ENCODE peak calls at places on chromosomes 16 and 17, in nine cellular contexts. Y, C, L, V, I, K, J, P and A are unnamed samples.

GRCh38 chr16:4976079-4976478 is 17.9 kb downstream of the SEC14L5 start:
- DNase-seq in Y (no peak), C (no peak), L (no peak), V (no peak), I (no peak), K (no peak), J (no peak), P (no peak), A (no peak)

GRCh38 chr17:15409721-15410247 is 57.6 kb downstream of the CDRT4 start:
- DNase-seq in Y (peak), C (peak), L (peak), V (no peak), I (no peak), K (no peak), J (no peak), P (no peak), A (no peak)

GRCh38 chr17:61208301-61209098 is 191.1 kb upstream of the TBX2 start:
- DNase-seq in Y (no peak), C (no peak), L (no peak), V (no peak), I (no peak), K (no peak), J (no peak), P (no peak), A (no peak)

GRCh38 chr17:57091186-57091618 is 6.2 kb downstream of the AKAP1 start:
- DNase-seq in Y (peak), C (no peak), L (peak), V (no peak), I (no peak), K (peak), J (no peak), P (no peak), A (no peak)

GRCh38 chr17:57944796-57945362 is 10.3 kb downstream of the CUEDC1 start:
- DNase-seq in Y (no peak), C (no peak), L (no peak), V (no peak), I (no peak), K (no peak), J (no peak), P (no peak), A (no peak)

GRCh38 chr17:42698736-42699414 is 16.5 kb downstream of the CNTNAP1 start:
- DNase-seq in Y (peak), C (no peak), L (no peak), V (no peak), I (no peak), K (no peak), J (no peak), P (no peak), A (no peak)

GRCh38 chr16:67384778-67385510 is 8.4 kb downstream of the TPPP3 start:
- DNase-seq in Y (no peak), C (no peak), L (no peak), V (no peak), I (no peak), K (no peak), J (no peak), P (no peak), A (no peak)

GRCh38 chr17:18963126-18964017 is 11.4 kb downstream of the SLC5A10 start:
- DNase-seq in Y (no peak), C (no peak), L (no peak), V (peak), I (no peak), K (no peak), J (no peak), P (no peak), A (no peak)

GRCh38 chr17:65155622-65156021 is 18.5 kb downstream of the RGS9 start:
- DNase-seq in Y (no peak), C (no peak), L (no peak), V (no peak), I (no peak), K (no peak), J (no peak), P (no peak), A (no peak)
- H3K27ac ChIP-seq in Y (no peak), C (no peak), L (no peak), V (no peak), I (no peak), K (no peak), J (no peak), P (no peak), A (no peak)

GRCh38 chr16:78184554-78185183 is 85.2 kb downstream of the WWOX start:
- DNase-seq in Y (no peak), C (no peak), L (no peak), V (no peak), I (no peak), K (no peak), J (no peak), P (no peak), A (no peak)
- H3K27ac ChIP-seq in Y (no peak), C (no peak), L (no peak), V (no peak), I (no peak), K (peak), J (no peak), P (no peak), A (no peak)

DNA sequence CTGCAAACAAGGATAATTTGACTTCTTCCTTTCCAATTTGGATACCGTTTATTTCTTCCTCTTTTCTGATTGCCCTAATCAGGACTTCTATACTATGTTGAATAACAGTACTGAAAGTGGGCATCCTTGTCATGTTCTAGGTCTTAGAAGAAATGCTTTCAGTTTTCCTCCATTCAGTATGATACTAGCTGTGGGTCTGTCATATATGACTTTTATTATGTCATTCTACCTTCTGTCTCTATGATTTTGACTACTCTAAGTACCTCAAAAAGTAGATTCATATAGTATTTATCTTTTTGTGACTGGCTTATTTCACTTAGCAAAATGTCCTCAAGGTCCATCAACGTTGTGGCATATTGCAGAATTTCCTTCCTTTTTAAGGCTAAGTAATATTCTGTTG is 111.5 kb upstream of the RBBP6 start:
- DNase-seq in Y (no peak), C (no peak), L (no peak), V (no peak), I (no peak), K (no peak), J (no peak), P (no peak), A (no peak)
- H3K27ac ChIP-seq in Y (no peak), C (no peak), L (no peak), V (no peak), I (no peak), K (no peak), J (no peak), P (no peak), A (no peak)

GRCh38 chr17:4234406-4234805 is 29.4 kb downstream of the ANKFY1 start:
- DNase-seq in Y (no peak), C (no peak), L (no peak), V (no peak), I (no peak), K (no peak), J (no peak), P (no peak), A (no peak)

GRCh38 chr17:4235372-4236279 is 28.2 kb downstream of the ANKFY1 start:
- DNase-seq in Y (no peak), C (no peak), L (no peak), V (no peak), I (no peak), K (no peak), J (no peak), P (no peak), A (no peak)

GRCh38 chr17:4233668-4234258 is 30.0 kb downstream of the ANKFY1 start:
- DNase-seq in Y (no peak), C (no peak), L (no peak), V (no peak), I (no peak), K (no peak), J (no peak), P (no peak), A (no peak)

GRCh38 chr17:4232168-4232813 is 31.5 kb downstream of the ANKFY1 start:
- DNase-seq in Y (no peak), C (no peak), L (no peak), V (no peak), I (no peak), K (no peak), J (no peak), P (no peak), A (no peak)

DNA sequence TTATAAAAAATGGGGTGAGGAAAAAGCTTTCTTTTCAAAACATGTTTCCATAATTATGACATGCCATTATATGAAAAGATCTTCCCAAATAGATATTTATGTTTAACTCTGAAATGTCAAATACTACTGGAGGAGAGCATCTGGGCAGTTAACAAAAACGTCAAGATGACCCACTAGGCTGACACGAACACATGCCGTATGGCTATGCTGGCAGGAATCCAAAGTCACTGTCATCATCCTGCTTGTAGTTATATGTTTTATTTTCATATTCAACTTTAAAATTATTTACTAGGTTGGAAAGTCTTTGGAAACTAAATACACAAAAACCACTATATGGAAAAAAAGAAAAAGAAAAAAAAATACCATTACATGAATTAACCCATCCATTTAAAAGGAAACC is 27.3 kb downstream of the ANKFY1 start:
- DNase-seq in Y (no peak), C (no peak), L (no peak), V (no peak), I (no peak), K (no peak), J (no peak), P (no peak), A (no peak)
- H3K27ac ChIP-seq in Y (peak), C (no peak), L (no peak), V (no peak), I (no peak), K (no peak), J (peak), P (no peak), A (no peak)

GRCh38 chr17:78154903-78155811 is 9.0 kb downstream of the C17orf99 start:
- DNase-seq in Y (no peak), C (no peak), L (no peak), V (no peak), I (no peak), K (no peak), J (no peak), P (no peak), A (no peak)

GRCh38 chr17:78163881-78164747 is 4.3 kb upstream of the SYNGR2 start:
- DNase-seq in Y (no peak), C (no peak), L (no peak), V (no peak), I (no peak), K (no peak), J (no peak), P (no peak), A (no peak)

GRCh38 chr17:78164748-78165607 is 3.4 kb upstream of the SYNGR2 start:
- DNase-seq in Y (no peak), C (no peak), L (no peak), V (no peak), I (no peak), K (no peak), J (no peak), P (no peak), A (no peak)

DNA sequence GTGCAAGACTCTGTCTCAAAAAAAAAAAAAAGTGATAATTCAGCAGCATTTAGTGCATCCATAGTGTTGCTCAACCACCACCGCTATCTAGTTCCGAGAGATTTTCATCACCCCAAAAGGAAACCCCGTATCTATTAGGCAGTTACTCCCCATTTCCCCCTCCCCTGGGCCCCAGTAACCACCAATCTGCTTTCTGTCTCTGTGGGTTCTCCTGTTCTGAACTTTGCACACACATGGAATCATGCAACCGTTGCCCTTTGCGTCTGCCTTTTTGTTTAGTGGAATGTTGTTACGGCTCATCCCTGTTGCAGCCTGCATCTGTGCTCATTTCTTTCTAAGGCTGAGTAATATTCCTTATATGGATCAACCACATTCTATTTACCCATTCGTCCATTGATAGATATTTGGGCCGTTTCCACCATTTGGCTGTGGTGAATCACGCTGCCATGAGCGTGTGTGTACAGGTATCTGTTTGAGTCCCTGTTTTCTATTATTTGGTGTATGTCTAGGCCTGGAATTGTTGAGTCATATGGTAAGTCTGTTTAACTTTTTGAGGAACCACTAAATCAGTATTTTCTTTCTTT is 8.7 kb upstream of the SYNGR2 start:
- DNase-seq in Y (no peak), C (peak), L (no peak), V (no peak), I (no peak), K (no peak), J (no peak), P (no peak), A (peak)
- H3K27ac ChIP-seq in Y (no peak), C (no peak), L (no peak), V (no peak), I (no peak), K (no peak), J (peak), P (no peak), A (peak)

DNA sequence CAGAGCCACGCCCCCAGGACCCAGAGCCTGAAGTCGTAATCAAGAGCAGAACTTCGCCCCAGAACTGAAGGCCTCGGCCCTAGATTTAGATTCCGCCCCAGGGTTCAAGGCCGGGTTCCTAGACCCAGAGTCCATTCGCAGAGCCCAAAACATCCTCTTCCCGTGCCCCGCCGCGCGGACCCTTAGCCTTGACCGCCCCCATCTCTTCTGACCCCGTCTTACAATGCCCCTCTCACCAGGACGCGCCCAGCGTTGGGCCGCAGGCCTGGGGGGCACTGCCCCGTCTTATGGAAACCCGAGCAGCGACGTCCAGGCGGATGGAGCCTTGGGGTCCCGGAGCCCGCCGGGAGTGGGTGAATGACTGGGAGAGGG is 5.0 kb downstream of the CD19 start:
- DNase-seq in Y (no peak), C (no peak), L (no peak), V (peak), I (no peak), K (no peak), J (no peak), P (no peak), A (no peak)
- H3K27ac ChIP-seq in Y (no peak), C (no peak), L (no peak), V (no peak), I (no peak), K (no peak), J (no peak), P (no peak), A (no peak)

DNA sequence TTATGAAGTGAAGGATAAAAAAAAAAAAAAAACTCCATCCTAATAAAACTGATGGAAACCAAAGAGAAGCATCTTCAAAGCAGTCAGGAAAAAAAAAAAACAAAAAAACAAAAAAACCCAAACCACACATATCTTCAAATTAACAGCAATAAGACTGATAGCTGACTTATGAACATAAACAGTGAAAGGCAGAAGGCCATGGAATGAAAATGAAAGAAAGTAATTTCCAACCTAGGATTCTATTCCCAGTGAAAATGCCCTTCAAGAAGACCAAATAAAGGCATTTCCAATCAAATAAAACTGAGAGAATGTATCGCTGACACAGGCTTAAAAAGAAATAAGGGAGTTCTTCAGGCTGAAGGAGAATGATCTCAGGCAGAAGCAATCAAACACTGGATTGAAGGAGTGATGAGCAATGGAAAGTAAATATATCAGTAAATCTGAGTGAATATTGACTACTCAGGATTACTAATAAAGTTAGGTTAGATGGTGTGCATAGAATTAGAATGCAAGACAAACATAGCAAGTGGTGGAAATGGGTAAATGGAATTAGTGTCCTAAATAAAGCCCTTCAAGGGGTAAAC is 92.1 kb downstream of the USP31 start:
- DNase-seq in Y (no peak), C (no peak), L (no peak), V (no peak), I (no peak), K (no peak), J (no peak), P (no peak), A (no peak)
- H3K27ac ChIP-seq in Y (no peak), C (no peak), L (no peak), V (no peak), I (no peak), K (no peak), J (no peak), P (no peak), A (no peak)

DNA sequence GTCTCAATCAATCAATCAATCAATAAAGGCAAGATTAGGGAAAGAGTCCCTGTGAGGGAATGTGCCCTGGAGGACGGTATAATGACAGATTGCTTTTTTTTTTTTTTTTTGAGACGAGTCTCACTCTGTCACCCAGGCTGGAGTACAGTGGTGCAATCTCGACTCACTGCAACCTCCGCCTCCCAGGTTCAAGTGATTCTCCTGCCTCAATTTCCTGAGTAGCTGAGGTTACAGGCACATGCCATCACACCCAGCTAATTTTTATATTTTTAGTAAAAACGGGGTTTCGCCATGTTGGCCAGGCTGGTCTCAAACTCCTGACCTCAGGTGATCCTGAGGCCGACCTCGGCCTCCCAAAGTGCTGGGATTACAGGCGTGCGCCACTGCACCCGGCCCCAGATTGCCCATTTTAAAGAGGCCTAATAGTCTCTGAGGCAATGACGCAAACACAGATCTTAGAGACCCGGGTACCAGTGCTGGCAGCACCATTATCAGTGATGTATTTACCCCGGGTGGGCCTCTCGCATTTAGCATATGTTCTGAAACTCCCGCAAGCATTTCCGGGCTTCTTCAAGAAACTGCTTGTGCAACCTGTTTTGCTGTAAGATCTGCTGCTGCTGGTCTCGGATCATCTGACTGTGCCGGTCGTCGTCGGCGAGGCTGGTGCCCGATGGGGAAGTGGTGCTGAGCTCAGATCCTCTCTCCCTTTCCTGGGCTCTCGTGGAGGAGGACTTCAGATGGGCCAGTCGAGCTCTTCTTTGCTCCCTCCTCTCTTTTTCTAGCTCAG is 12.7 kb downstream of the CEP295NL start:
- DNase-seq in Y (peak), C (no peak), L (peak), V (peak), I (no peak), K (no peak), J (peak), P (peak), A (no peak)
- H3K27ac ChIP-seq in Y (peak), C (no peak), L (no peak), V (peak), I (no peak), K (peak), J (peak), P (peak), A (no peak)

DNA sequence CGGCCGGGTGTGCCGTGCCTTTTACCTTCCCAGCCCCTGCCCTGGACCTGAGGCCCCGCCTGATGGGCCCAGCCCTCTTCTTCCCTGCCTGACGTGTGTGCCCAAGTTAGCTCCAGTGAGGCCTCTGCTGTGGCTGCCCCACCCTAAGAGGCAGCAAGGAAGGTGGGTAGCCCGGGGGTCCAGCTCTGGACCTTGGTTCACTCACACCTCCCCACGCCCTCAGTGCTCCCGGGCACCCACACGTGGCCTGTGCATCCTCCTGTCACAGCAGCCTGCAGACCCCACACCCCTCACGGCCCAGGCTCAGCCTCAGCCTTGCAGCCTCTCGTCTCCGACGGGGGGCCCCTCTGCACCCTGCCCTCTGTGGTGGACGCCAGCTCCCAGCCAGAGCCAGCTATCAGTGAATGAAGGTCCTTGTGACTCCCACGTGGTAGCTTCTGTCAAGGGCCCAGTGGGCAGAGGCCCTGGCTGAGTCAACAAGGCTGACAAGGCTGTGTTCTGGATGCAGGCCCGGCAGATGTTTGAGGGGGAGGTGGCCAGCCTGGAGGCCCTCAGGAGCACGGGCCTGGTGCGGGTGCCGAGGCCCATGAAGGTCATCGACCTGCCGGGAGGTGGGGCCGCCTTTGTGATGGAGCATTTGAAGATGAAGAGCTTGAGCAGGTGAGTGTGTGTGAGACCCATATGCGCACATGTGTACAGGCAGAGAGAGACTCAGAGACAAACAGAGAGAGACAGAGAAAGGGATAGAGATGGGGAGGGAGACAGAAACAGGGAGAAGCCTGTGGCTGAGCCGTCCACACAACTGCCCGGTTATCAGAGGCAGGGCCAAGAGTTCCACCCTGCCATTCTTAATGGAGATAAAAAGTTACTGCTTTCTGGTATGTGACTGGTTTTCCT is 2.8 kb downstream of the FN3K start:
- DNase-seq in Y (peak), C (no peak), L (peak), V (peak), I (no peak), K (peak), J (no peak), P (no peak), A (no peak)
- H3K27ac ChIP-seq in Y (peak), C (no peak), L (no peak), V (no peak), I (no peak), K (peak), J (no peak), P (no peak), A (no peak)

GRCh38 chr17:830381-830780 is 48.2 kb downstream of the MRM3 start:
- DNase-seq in Y (no peak), C (no peak), L (no peak), V (no peak), I (no peak), K (no peak), J (no peak), P (no peak), A (no peak)
- H3K27ac ChIP-seq in Y (no peak), C (peak), L (no peak), V (no peak), I (no peak), K (no peak), J (no peak), P (no peak), A (no peak)